ENCODE peak calls at places on chromosomes 5 and 9, in six cellular contexts. U is T-cell; B is stimulated activated CD8-positive, alpha-beta memory T cell treated with anti-CD3 and anti-CD28 coated beads, Interleukin-7, amount 100 ng/mL, for 1 hour; X is activated naive CD8-positive, alpha-beta T cell treated with anti-CD3 and anti-CD28 coated beads, Interleukin-2, amount 50 U/mL, for 16 hours; P is effector memory CD8-positive, alpha-beta T cell; G is left colon. Z is an unnamed sample.

GRCh38 chr9:107249131-107249533 is 33.9 kb upstream of the RAD23B start:
- DNase-seq in U (no peak), B (no peak), X (no peak), P (no peak), G (no peak), Z (no peak)

GRCh38 chr9:135228983-135229625 is 141.6 kb downstream of the OLFM1 start:
- DNase-seq in U (no peak), B (no peak), X (no peak), P (no peak), G (no peak), Z (no peak)

GRCh38 chr5:170025853-170026252 is 45.6 kb upstream of the INSYN2B start:
- DNase-seq in U (no peak), B (no peak), X (no peak), P (no peak), G (no peak), Z (no peak)

GRCh38 chr5:115096034-115096769 is 73.5 kb downstream of the TRIM36 start:
- DNase-seq in U (no peak), B (no peak), X (no peak), P (no peak), G (no peak), Z (no peak)

GRCh38 chr5:6159864-6160199 is 218.5 kb downstream of the MED10 start:
- DNase-seq in U (no peak), B (no peak), X (no peak), P (no peak), G (no peak), Z (no peak)

GRCh38 chr5:75843319-75843718 is 126.1 kb upstream of the POC5 start:
- DNase-seq in U (no peak), B (no peak), X (no peak), P (no peak), G (no peak), Z (no peak)

GRCh38 chr9:36985061-36985768 is 48.9 kb downstream of the PAX5 start:
- DNase-seq in U (no peak), B (no peak), X (no peak), P (no peak), G (no peak), Z (no peak)

GRCh38 chr9:121292801-121293241 is 24.9 kb downstream of the GSN start:
- DNase-seq in U (no peak), B (no peak), X (no peak), P (no peak), G (no peak), Z (no peak)

GRCh38 chr9:130470950-130471349 is 26.2 kb downstream of the ASS1 start:
- DNase-seq in U (no peak), B (no peak), X (no peak), P (no peak), G (no peak), Z (no peak)

GRCh38 chr5:173454764-173455598 is 126.8 kb upstream of the STC2 start:
- DNase-seq in U (no peak), B (no peak), X (no peak), P (no peak), G (no peak), Z (peak; percentile 12)

GRCh38 chr5:94524841-94525697 is 93.3 kb downstream of the KIAA0825 start:
- DNase-seq in U (no peak), B (no peak), X (no peak), P (peak; percentile 16), G (no peak), Z (no peak)

GRCh38 chr9:112032009-112032408 is 135.4 kb downstream of the UGCG start:
- DNase-seq in U (no peak), B (no peak), X (no peak), P (no peak), G (no peak), Z (no peak)

GRCh38 chr5:155004138-155004744 is 9.3 kb upstream of the KIF4B start:
- DNase-seq in U (peak; percentile 7), B (no peak), X (no peak), P (peak; percentile 7), G (peak; percentile 29), Z (peak; percentile 10)

GRCh38 chr9:70625078-70625477 is 210.6 kb upstream of the KLF9 start:
- DNase-seq in U (no peak), B (no peak), X (no peak), P (no peak), G (no peak), Z (no peak)

GRCh38 chr9:125361837-125362531 is 100.4 kb downstream of the GAPVD1 start:
- DNase-seq in U (peak; percentile 19), B (no peak), X (no peak), P (no peak), G (peak; percentile 12), Z (no peak)

GRCh38 chr5:147949711-147950573 is 43.6 kb upstream of the C5orf46 start:
- DNase-seq in U (no peak), B (no peak), X (no peak), P (no peak), G (no peak), Z (no peak)

GRCh38 chr9:37678789-37679273 is 28.1 kb downstream of the FRMPD1 start:
- DNase-seq in U (no peak), B (no peak), X (no peak), P (no peak), G (no peak), Z (no peak)

GRCh38 chr9:137945581-137945980 is 68.0 kb downstream of the CACNA1B start:
- DNase-seq in U (no peak), B (no peak), X (no peak), P (no peak), G (no peak), Z (no peak)

GRCh38 chr5:134554319-134555222 is 29.1 kb downstream of the JADE2 start:
- DNase-seq in U (no peak), B (no peak), X (no peak), P (peak; percentile 20), G (no peak), Z (peak; percentile 44)

GRCh38 chr5:3639175-3639574 is 43.5 kb downstream of the IRX1 start:
- DNase-seq in U (no peak), B (no peak), X (no peak), P (no peak), G (no peak), Z (no peak)

GRCh38 chr9:20309209-20309608 is 313.1 kb downstream of the MLLT3 start:
- DNase-seq in U (no peak), B (no peak), X (no peak), P (no peak), G (no peak), Z (no peak)

GRCh38 chr5:159824188-159825153 is 91.8 kb upstream of the ADRA1B start:
- DNase-seq in U (no peak), B (no peak), X (no peak), P (no peak), G (no peak), Z (no peak)

GRCh38 chr9:8779478-8779877 is 979.9 kb upstream of the DMAC1 start:
- DNase-seq in U (no peak), B (no peak), X (no peak), P (no peak), G (no peak), Z (no peak)

GRCh38 chr5:81750308-81751008 is 439 bp downstream of the SSBP2 start:
- DNase-seq in U (peak; percentile 33), B (no peak), X (no peak), P (no peak), G (no peak), Z (peak; percentile 32)

GRCh38 chr9:126156898-126157297 is 169.7 kb upstream of the MVB12B start:
- DNase-seq in U (no peak), B (no peak), X (no peak), P (no peak), G (no peak), Z (no peak)

GRCh38 chr9:89870207-89870606 is 265.4 kb downstream of the GADD45G start:
- DNase-seq in U (no peak), B (no peak), X (no peak), P (no peak), G (no peak), Z (no peak)

GRCh38 chr5:37886207-37886905 is 46.5 kb upstream of the GDNF start:
- DNase-seq in U (no peak), B (no peak), X (no peak), P (no peak), G (peak; percentile 2), Z (no peak)

GRCh38 chr5:407801-408268 is 35.1 kb upstream of the EXOC3 start:
- DNase-seq in U (no peak), B (no peak), X (no peak), P (no peak), G (no peak), Z (no peak)

GRCh38 chr9:137422668-137423000 is 328 bp downstream of the EXD3 start:
- DNase-seq in U (no peak), B (no peak), X (no peak), P (no peak), G (peak; percentile 65), Z (peak; percentile 46)